ENCODE peak calls at places on chromosomes 4 and X, in ten cellular contexts. D is heart right ventricle, C is thyroid gland, P is hepatocyte, B is nephron progenitor cell, S is B cell, U is GM20000, L is H9, A is heart left ventricle, J is spleen. T is an unnamed sample.

GRCh38 chrX:38560776-38561125 is 591 bp upstream of the TSPAN7 start:
- DNase-seq in D (no peak), C (no peak), P (no peak), B (no peak), S (no peak), U (no peak), L (no peak), A (no peak), J (peak), T (no peak)

GRCh38 chr4:74537459-74537858 is 92.5 kb downstream of the AREG start:
- DNase-seq in D (no peak), C (no peak), P (no peak), B (no peak), S (no peak), U (no peak), L (no peak), A (no peak), J (no peak), T (no peak)

GRCh38 chrX:150269613-150270254 is 93.4 kb upstream of the MAMLD1 start:
- DNase-seq in D (no peak), C (no peak), P (peak), B (peak), S (no peak), U (no peak), L (no peak), A (no peak), J (no peak), T (no peak)

GRCh38 chrX:6821730-6822129 is 286.8 kb upstream of the VCX3A start:
- DNase-seq in D (no peak), C (no peak), P (no peak), B (no peak), S (no peak), U (no peak), L (no peak), A (no peak), J (no peak), T (no peak)

GRCh38 chr4:39429476-39430310 is 23.0 kb downstream of the KLB start:
- DNase-seq in D (no peak), C (no peak), P (no peak), B (no peak), S (no peak), U (no peak), L (no peak), A (no peak), J (no peak), T (no peak)

GRCh38 chr4:128776794-128777216 is 32.7 kb upstream of the JADE1 start:
- DNase-seq in D (peak), C (peak), P (peak), B (no peak), S (no peak), U (no peak), L (no peak), A (peak), J (no peak), T (no peak)

GRCh38 chrX:20980426-20980825 is 393.8 kb upstream of the CNKSR2 start:
- DNase-seq in D (no peak), C (no peak), P (no peak), B (no peak), S (no peak), U (no peak), L (no peak), A (no peak), J (no peak), T (no peak)

GRCh38 chrX:115419094-115419493 is 129.6 kb downstream of the LUZP4 start:
- DNase-seq in D (no peak), C (no peak), P (no peak), B (no peak), S (no peak), U (no peak), L (no peak), A (no peak), J (no peak), T (no peak)

GRCh38 chr4:185712350-185713024 is 99.5 kb downstream of the SORBS2 start:
- DNase-seq in D (no peak), C (no peak), P (peak), B (no peak), S (no peak), U (no peak), L (no peak), A (peak), J (no peak), T (no peak)

GRCh38 chrX:74493806-74494205 is 72.5 kb downstream of the SLC16A2 start:
- DNase-seq in D (no peak), C (no peak), P (no peak), B (no peak), S (no peak), U (no peak), L (no peak), A (no peak), J (no peak), T (no peak)

GRCh38 chr4:107278791-107279481 is 242.8 kb upstream of the DKK2 start:
- DNase-seq in D (no peak), C (no peak), P (no peak), B (no peak), S (no peak), U (no peak), L (no peak), A (no peak), J (no peak), T (no peak)

GRCh38 chr4:123997116-123997515 is 600.5 kb downstream of the SPRY1 start:
- DNase-seq in D (no peak), C (no peak), P (no peak), B (no peak), S (no peak), U (no peak), L (no peak), A (no peak), J (no peak), T (no peak)

GRCh38 chrX:154602766-154603437 is 16.2 kb downstream of the CTAG1B start:
- DNase-seq in D (no peak), C (no peak), P (no peak), B (no peak), S (no peak), U (no peak), L (no peak), A (no peak), J (no peak), T (no peak)

GRCh38 chr4:185017964-185018772 is at the start of gene HELT:
- DNase-seq in D (no peak), C (no peak), P (no peak), B (no peak), S (no peak), U (no peak), L (peak), A (no peak), J (no peak), T (peak)

GRCh38 chr4:181939199-181939945 is 303.8 kb upstream of the TENM3 start:
- DNase-seq in D (no peak), C (no peak), P (peak), B (no peak), S (no peak), U (no peak), L (no peak), A (no peak), J (no peak), T (no peak)
- TF ChIP-seq CTCF in D (no peak), C (no peak), P (no peak), B (no peak), S (no peak), U (no peak), L (peak), A (no peak), J (no peak), T (no peak)

GRCh38 chrX:120140293-120140981 is 18.0 kb upstream of the RHOXF2 start:
- DNase-seq in D (no peak), C (no peak), P (no peak), B (no peak), S (no peak), U (no peak), L (peak), A (no peak), J (no peak), T (no peak)

GRCh38 chrX:120136128-120136527 is 20.4 kb upstream of the RHOXF1 start:
- DNase-seq in D (no peak), C (no peak), P (no peak), B (no peak), S (no peak), U (no peak), L (no peak), A (no peak), J (no peak), T (no peak)

GRCh38 chrX:120137439-120137838 is 21.0 kb upstream of the RHOXF2 start:
- DNase-seq in D (no peak), C (no peak), P (no peak), B (no peak), S (no peak), U (no peak), L (no peak), A (no peak), J (no peak), T (no peak)
- TF ChIP-seq CTCF in D (no peak), C (no peak), P (peak), B (no peak), S (no peak), U (no peak), L (no peak), A (no peak), J (no peak), T (no peak)

GRCh38 chr4:119087656-119088055 is 48.0 kb upstream of the MYOZ2 start:
- DNase-seq in D (no peak), C (no peak), P (no peak), B (no peak), S (no peak), U (no peak), L (no peak), A (no peak), J (no peak), T (no peak)

GRCh38 chr4:119081943-119082342 is 53.7 kb upstream of the MYOZ2 start:
- DNase-seq in D (no peak), C (peak), P (no peak), B (no peak), S (no peak), U (no peak), L (no peak), A (peak), J (no peak), T (no peak)

GRCh38 chr4:119084503-119084902 is 51.1 kb upstream of the MYOZ2 start:
- DNase-seq in D (no peak), C (no peak), P (no peak), B (no peak), S (no peak), U (no peak), L (no peak), A (no peak), J (no peak), T (no peak)

GRCh38 chr4:119082661-119083060 is 53.0 kb upstream of the MYOZ2 start:
- DNase-seq in D (no peak), C (no peak), P (no peak), B (no peak), S (no peak), U (no peak), L (no peak), A (no peak), J (no peak), T (no peak)

GRCh38 chr4:119087121-119087520 is 48.5 kb upstream of the MYOZ2 start:
- DNase-seq in D (no peak), C (no peak), P (no peak), B (no peak), S (no peak), U (no peak), L (no peak), A (no peak), J (no peak), T (no peak)
- TF ChIP-seq CTCF in D (peak), C (no peak), P (peak), B (no peak), S (no peak), U (no peak), L (no peak), A (peak), J (no peak), T (no peak)

DNA sequence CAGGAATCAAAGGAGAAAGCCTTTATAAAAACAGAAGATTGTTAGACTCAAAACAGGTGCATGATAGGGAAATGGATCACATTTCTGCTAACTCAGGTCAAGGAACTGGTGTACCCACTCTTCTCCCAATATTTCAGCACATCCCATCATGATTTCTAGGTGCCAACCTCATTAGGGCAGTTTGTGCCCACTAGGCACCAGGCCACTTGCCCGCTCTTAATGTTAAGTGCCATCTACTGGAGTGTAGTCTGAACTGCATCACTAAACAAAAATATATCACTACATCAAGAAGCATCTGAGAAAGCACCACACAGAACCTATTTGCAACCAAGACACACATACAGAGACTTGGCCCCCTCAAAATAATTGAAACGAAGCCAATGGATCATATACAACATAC is 140.4 kb upstream of the GRID2 start:
- DNase-seq in D (no peak), C (no peak), P (no peak), B (no peak), S (no peak), U (no peak), L (no peak), A (no peak), J (no peak), T (no peak)
- TF ChIP-seq CTCF in D (no peak), C (no peak), P (peak), B (no peak), S (no peak), U (no peak), L (peak), A (no peak), J (no peak), T (peak)

GRCh38 chr4:154254999-154255398 is 236.6 kb downstream of the DCHS2 start:
- DNase-seq in D (no peak), C (no peak), P (no peak), B (no peak), S (no peak), U (no peak), L (no peak), A (no peak), J (no peak), T (no peak)
- TF ChIP-seq CTCF in D (no peak), C (no peak), P (peak), B (no peak), S (no peak), U (no peak), L (peak), A (no peak), J (no peak), T (no peak)

GRCh38 chr4:126627255-126627654 is 1005.5 kb upstream of the INTU start:
- DNase-seq in D (no peak), C (no peak), P (no peak), B (no peak), S (no peak), U (no peak), L (no peak), A (no peak), J (no peak), T (no peak)
- TF ChIP-seq CTCF in D (peak), C (no peak), P (peak), B (peak), S (no peak), U (peak), L (peak), A (no peak), J (no peak), T (no peak)